ENCODE peak calls at places on chromosomes 2 and 18, in seven cellular contexts. One of them, this sample, is unnamed.

GRCh38 chr2:54262015-54262765 is 6.2 kb upstream of the TSPYL6 start:
- DNase-seq in stimulated activated CD8-positive, alpha-beta memory T cell treated with anti-CD3 and anti-CD28 coated beads, Interleukin-4, amount 100 ng/mL, for 4 hours: no peak
- DNase-seq in neuronal stem cell: no peak
- DNase-seq in GM12864: no peak
- DNase-seq in M059J: no peak
- DNase-seq in activated CD4-positive, CD25-positive, alpha-beta regulatory T cell treated with anti-CD3 and anti-CD28 coated beads, Interleukin-2, amount 50 U/mL, for 16 hours: no peak
- DNase-seq in RPMI8226: no peak
- DNase-seq in this sample: no peak

GRCh38 chr2:119249855-119250775 is 26.5 kb downstream of the STEAP3 start:
- DNase-seq in neuronal stem cell: no peak
- DNase-seq in stimulated activated CD8-positive, alpha-beta memory T cell treated with anti-CD3 and anti-CD28 coated beads, Interleukin-4, amount 100 ng/mL, for 4 hours: no peak
- DNase-seq in RPMI8226: no peak
- DNase-seq in M059J: no peak
- DNase-seq in GM12864: no peak
- DNase-seq in activated CD4-positive, CD25-positive, alpha-beta regulatory T cell treated with anti-CD3 and anti-CD28 coated beads, Interleukin-2, amount 50 U/mL, for 16 hours: no peak
- DNase-seq in this sample: peak; percentile 39

GRCh38 chr2:96205888-96206287 is 2.7 kb downstream of the STARD7 start:
- DNase-seq in RPMI8226: no peak
- DNase-seq in neuronal stem cell: no peak
- DNase-seq in GM12864: no peak
- DNase-seq in activated CD4-positive, CD25-positive, alpha-beta regulatory T cell treated with anti-CD3 and anti-CD28 coated beads, Interleukin-2, amount 50 U/mL, for 16 hours: no peak
- DNase-seq in stimulated activated CD8-positive, alpha-beta memory T cell treated with anti-CD3 and anti-CD28 coated beads, Interleukin-4, amount 100 ng/mL, for 4 hours: no peak
- DNase-seq in M059J: peak; percentile 70
- DNase-seq in this sample: no peak

GRCh38 chr18:58249677-58250076 is 205.7 kb downstream of the NEDD4L start:
- DNase-seq in activated CD4-positive, CD25-positive, alpha-beta regulatory T cell treated with anti-CD3 and anti-CD28 coated beads, Interleukin-2, amount 50 U/mL, for 16 hours: no peak
- DNase-seq in stimulated activated CD8-positive, alpha-beta memory T cell treated with anti-CD3 and anti-CD28 coated beads, Interleukin-4, amount 100 ng/mL, for 4 hours: no peak
- DNase-seq in RPMI8226: no peak
- DNase-seq in M059J: no peak
- DNase-seq in GM12864: no peak
- DNase-seq in neuronal stem cell: no peak
- DNase-seq in this sample: no peak

GRCh38 chr2:239947361-239948045 is 77.6 kb downstream of the NDUFA10 start:
- DNase-seq in activated CD4-positive, CD25-positive, alpha-beta regulatory T cell treated with anti-CD3 and anti-CD28 coated beads, Interleukin-2, amount 50 U/mL, for 16 hours: no peak
- DNase-seq in RPMI8226: no peak
- DNase-seq in GM12864: no peak
- DNase-seq in M059J: no peak
- DNase-seq in neuronal stem cell: no peak
- DNase-seq in stimulated activated CD8-positive, alpha-beta memory T cell treated with anti-CD3 and anti-CD28 coated beads, Interleukin-4, amount 100 ng/mL, for 4 hours: no peak
- DNase-seq in this sample: no peak

GRCh38 chr2:160630801-160631590 is 137.4 kb upstream of the RBMS1 start:
- DNase-seq in RPMI8226: no peak
- DNase-seq in M059J: peak; percentile 13
- DNase-seq in activated CD4-positive, CD25-positive, alpha-beta regulatory T cell treated with anti-CD3 and anti-CD28 coated beads, Interleukin-2, amount 50 U/mL, for 16 hours: no peak
- DNase-seq in stimulated activated CD8-positive, alpha-beta memory T cell treated with anti-CD3 and anti-CD28 coated beads, Interleukin-4, amount 100 ng/mL, for 4 hours: no peak
- DNase-seq in neuronal stem cell: no peak
- DNase-seq in GM12864: no peak
- DNase-seq in this sample: no peak

GRCh38 chr2:84906108-84906899 is 848 bp downstream of the TMSB10 start:
- DNase-seq in activated CD4-positive, CD25-positive, alpha-beta regulatory T cell treated with anti-CD3 and anti-CD28 coated beads, Interleukin-2, amount 50 U/mL, for 16 hours: no peak
- DNase-seq in stimulated activated CD8-positive, alpha-beta memory T cell treated with anti-CD3 and anti-CD28 coated beads, Interleukin-4, amount 100 ng/mL, for 4 hours: no peak
- DNase-seq in GM12864: no peak
- DNase-seq in M059J: no peak
- DNase-seq in neuronal stem cell: no peak
- DNase-seq in RPMI8226: peak; percentile 48
- DNase-seq in this sample: no peak

GRCh38 chr2:172095905-172096660 is 6.6 kb downstream of the DLX2 start:
- DNase-seq in M059J: peak; percentile 56
- DNase-seq in stimulated activated CD8-positive, alpha-beta memory T cell treated with anti-CD3 and anti-CD28 coated beads, Interleukin-4, amount 100 ng/mL, for 4 hours: no peak
- DNase-seq in GM12864: no peak
- DNase-seq in neuronal stem cell: peak; percentile 41
- DNase-seq in activated CD4-positive, CD25-positive, alpha-beta regulatory T cell treated with anti-CD3 and anti-CD28 coated beads, Interleukin-2, amount 50 U/mL, for 16 hours: no peak
- DNase-seq in RPMI8226: no peak
- DNase-seq in this sample: peak; percentile 64

GRCh38 chr2:172465417-172466334 is 38.3 kb downstream of the ITGA6 start:
- DNase-seq in activated CD4-positive, CD25-positive, alpha-beta regulatory T cell treated with anti-CD3 and anti-CD28 coated beads, Interleukin-2, amount 50 U/mL, for 16 hours: peak; percentile 42
- DNase-seq in stimulated activated CD8-positive, alpha-beta memory T cell treated with anti-CD3 and anti-CD28 coated beads, Interleukin-4, amount 100 ng/mL, for 4 hours: peak; percentile 50
- DNase-seq in RPMI8226: peak; percentile 61
- DNase-seq in neuronal stem cell: peak; percentile 51
- DNase-seq in M059J: peak; percentile 79
- DNase-seq in GM12864: peak; percentile 26
- DNase-seq in this sample: peak; percentile 63

GRCh38 chr2:236517463-236518077 is 52.1 kb upstream of the ACKR3 start:
- DNase-seq in activated CD4-positive, CD25-positive, alpha-beta regulatory T cell treated with anti-CD3 and anti-CD28 coated beads, Interleukin-2, amount 50 U/mL, for 16 hours: no peak
- DNase-seq in RPMI8226: no peak
- DNase-seq in neuronal stem cell: no peak
- DNase-seq in stimulated activated CD8-positive, alpha-beta memory T cell treated with anti-CD3 and anti-CD28 coated beads, Interleukin-4, amount 100 ng/mL, for 4 hours: no peak
- DNase-seq in M059J: no peak
- DNase-seq in GM12864: no peak
- DNase-seq in this sample: no peak

GRCh38 chr18:8791171-8791651 is 85.9 kb downstream of the MTCL1 start:
- DNase-seq in activated CD4-positive, CD25-positive, alpha-beta regulatory T cell treated with anti-CD3 and anti-CD28 coated beads, Interleukin-2, amount 50 U/mL, for 16 hours: no peak
- DNase-seq in stimulated activated CD8-positive, alpha-beta memory T cell treated with anti-CD3 and anti-CD28 coated beads, Interleukin-4, amount 100 ng/mL, for 4 hours: no peak
- DNase-seq in GM12864: no peak
- DNase-seq in M059J: peak; percentile 37
- DNase-seq in neuronal stem cell: no peak
- DNase-seq in RPMI8226: no peak
- DNase-seq in this sample: no peak

GRCh38 chr2:118240276-118240675 is 152.0 kb downstream of the INSIG2 start:
- DNase-seq in neuronal stem cell: no peak
- DNase-seq in GM12864: no peak
- DNase-seq in RPMI8226: no peak
- DNase-seq in M059J: no peak
- DNase-seq in stimulated activated CD8-positive, alpha-beta memory T cell treated with anti-CD3 and anti-CD28 coated beads, Interleukin-4, amount 100 ng/mL, for 4 hours: no peak
- DNase-seq in activated CD4-positive, CD25-positive, alpha-beta regulatory T cell treated with anti-CD3 and anti-CD28 coated beads, Interleukin-2, amount 50 U/mL, for 16 hours: no peak
- DNase-seq in this sample: peak; percentile 13

GRCh38 chr2:136376798-136377211 is 258.9 kb upstream of the CXCR4 start:
- DNase-seq in GM12864: no peak
- DNase-seq in M059J: no peak
- DNase-seq in stimulated activated CD8-positive, alpha-beta memory T cell treated with anti-CD3 and anti-CD28 coated beads, Interleukin-4, amount 100 ng/mL, for 4 hours: no peak
- DNase-seq in RPMI8226: no peak
- DNase-seq in activated CD4-positive, CD25-positive, alpha-beta regulatory T cell treated with anti-CD3 and anti-CD28 coated beads, Interleukin-2, amount 50 U/mL, for 16 hours: no peak
- DNase-seq in neuronal stem cell: no peak
- DNase-seq in this sample: peak; percentile 55

GRCh38 chr2:221518201-221518936 is 53.7 kb downstream of the EPHA4 start:
- DNase-seq in neuronal stem cell: no peak
- DNase-seq in stimulated activated CD8-positive, alpha-beta memory T cell treated with anti-CD3 and anti-CD28 coated beads, Interleukin-4, amount 100 ng/mL, for 4 hours: no peak
- DNase-seq in M059J: peak; percentile 38
- DNase-seq in GM12864: peak; percentile 49
- DNase-seq in activated CD4-positive, CD25-positive, alpha-beta regulatory T cell treated with anti-CD3 and anti-CD28 coated beads, Interleukin-2, amount 50 U/mL, for 16 hours: no peak
- DNase-seq in RPMI8226: no peak
- DNase-seq in this sample: no peak

GRCh38 chr2:15050483-15050882 is 418.0 kb downstream of the LRATD1 start:
- DNase-seq in GM12864: no peak
- DNase-seq in RPMI8226: no peak
- DNase-seq in neuronal stem cell: no peak
- DNase-seq in M059J: peak; percentile 4
- DNase-seq in stimulated activated CD8-positive, alpha-beta memory T cell treated with anti-CD3 and anti-CD28 coated beads, Interleukin-4, amount 100 ng/mL, for 4 hours: no peak
- DNase-seq in activated CD4-positive, CD25-positive, alpha-beta regulatory T cell treated with anti-CD3 and anti-CD28 coated beads, Interleukin-2, amount 50 U/mL, for 16 hours: no peak
- DNase-seq in this sample: no peak

GRCh38 chr2:6372317-6372903 is 493.3 kb downstream of the CMPK2 start:
- DNase-seq in GM12864: no peak
- DNase-seq in activated CD4-positive, CD25-positive, alpha-beta regulatory T cell treated with anti-CD3 and anti-CD28 coated beads, Interleukin-2, amount 50 U/mL, for 16 hours: no peak
- DNase-seq in RPMI8226: no peak
- DNase-seq in M059J: peak; percentile 36
- DNase-seq in stimulated activated CD8-positive, alpha-beta memory T cell treated with anti-CD3 and anti-CD28 coated beads, Interleukin-4, amount 100 ng/mL, for 4 hours: no peak
- DNase-seq in neuronal stem cell: no peak
- DNase-seq in this sample: no peak

GRCh38 chr2:12333293-12333692 is 383.4 kb upstream of the TRIB2 start:
- DNase-seq in GM12864: no peak
- DNase-seq in RPMI8226: no peak
- DNase-seq in M059J: no peak
- DNase-seq in neuronal stem cell: no peak
- DNase-seq in activated CD4-positive, CD25-positive, alpha-beta regulatory T cell treated with anti-CD3 and anti-CD28 coated beads, Interleukin-2, amount 50 U/mL, for 16 hours: no peak
- DNase-seq in stimulated activated CD8-positive, alpha-beta memory T cell treated with anti-CD3 and anti-CD28 coated beads, Interleukin-4, amount 100 ng/mL, for 4 hours: no peak
- DNase-seq in this sample: no peak

GRCh38 chr18:22547807-22548561 is 130.3 kb upstream of the CTAGE1 start:
- DNase-seq in GM12864: no peak
- DNase-seq in M059J: peak; percentile 74
- DNase-seq in activated CD4-positive, CD25-positive, alpha-beta regulatory T cell treated with anti-CD3 and anti-CD28 coated beads, Interleukin-2, amount 50 U/mL, for 16 hours: no peak
- DNase-seq in neuronal stem cell: no peak
- DNase-seq in stimulated activated CD8-positive, alpha-beta memory T cell treated with anti-CD3 and anti-CD28 coated beads, Interleukin-4, amount 100 ng/mL, for 4 hours: no peak
- DNase-seq in RPMI8226: no peak
- DNase-seq in this sample: no peak

GRCh38 chr2:153163055-153163454 is 315.5 kb downstream of the RPRM start:
- DNase-seq in activated CD4-positive, CD25-positive, alpha-beta regulatory T cell treated with anti-CD3 and anti-CD28 coated beads, Interleukin-2, amount 50 U/mL, for 16 hours: no peak
- DNase-seq in GM12864: no peak
- DNase-seq in neuronal stem cell: peak; percentile 33
- DNase-seq in M059J: peak; percentile 27
- DNase-seq in stimulated activated CD8-positive, alpha-beta memory T cell treated with anti-CD3 and anti-CD28 coated beads, Interleukin-4, amount 100 ng/mL, for 4 hours: no peak
- DNase-seq in RPMI8226: peak; percentile 24
- DNase-seq in this sample: no peak

GRCh38 chr18:40949138-40949949 is 1005.7 kb upstream of the PIK3C3 start:
- DNase-seq in stimulated activated CD8-positive, alpha-beta memory T cell treated with anti-CD3 and anti-CD28 coated beads, Interleukin-4, amount 100 ng/mL, for 4 hours: no peak
- DNase-seq in activated CD4-positive, CD25-positive, alpha-beta regulatory T cell treated with anti-CD3 and anti-CD28 coated beads, Interleukin-2, amount 50 U/mL, for 16 hours: no peak
- DNase-seq in GM12864: no peak
- DNase-seq in M059J: peak; percentile 35
- DNase-seq in neuronal stem cell: no peak
- DNase-seq in RPMI8226: peak; percentile 92
- DNase-seq in this sample: no peak

GRCh38 chr2:216013080-216013909 is at the start of gene MREG:
- DNase-seq in RPMI8226: peak; percentile 90
- DNase-seq in stimulated activated CD8-positive, alpha-beta memory T cell treated with anti-CD3 and anti-CD28 coated beads, Interleukin-4, amount 100 ng/mL, for 4 hours: peak; percentile 66
- DNase-seq in M059J: peak; percentile 76
- DNase-seq in activated CD4-positive, CD25-positive, alpha-beta regulatory T cell treated with anti-CD3 and anti-CD28 coated beads, Interleukin-2, amount 50 U/mL, for 16 hours: peak; percentile 68
- DNase-seq in neuronal stem cell: peak; percentile 75
- DNase-seq in GM12864: no peak
- DNase-seq in this sample: peak; percentile 92

GRCh38 chr2:105660489-105660888 is 84.2 kb upstream of the NCK2 start:
- DNase-seq in RPMI8226: no peak
- DNase-seq in neuronal stem cell: no peak
- DNase-seq in stimulated activated CD8-positive, alpha-beta memory T cell treated with anti-CD3 and anti-CD28 coated beads, Interleukin-4, amount 100 ng/mL, for 4 hours: no peak
- DNase-seq in activated CD4-positive, CD25-positive, alpha-beta regulatory T cell treated with anti-CD3 and anti-CD28 coated beads, Interleukin-2, amount 50 U/mL, for 16 hours: no peak
- DNase-seq in M059J: peak; percentile 7
- DNase-seq in GM12864: no peak
- DNase-seq in this sample: no peak

GRCh38 chr18:31454066-31454708 is 6.6 kb downstream of the DSG3 start:
- DNase-seq in RPMI8226: no peak
- DNase-seq in neuronal stem cell: no peak
- DNase-seq in stimulated activated CD8-positive, alpha-beta memory T cell treated with anti-CD3 and anti-CD28 coated beads, Interleukin-4, amount 100 ng/mL, for 4 hours: no peak
- DNase-seq in M059J: peak; percentile 7
- DNase-seq in activated CD4-positive, CD25-positive, alpha-beta regulatory T cell treated with anti-CD3 and anti-CD28 coated beads, Interleukin-2, amount 50 U/mL, for 16 hours: no peak
- DNase-seq in GM12864: no peak
- DNase-seq in this sample: no peak

GRCh38 chr18:49490246-49490762 is 3.3 kb upstream of the C18orf32 start:
- DNase-seq in RPMI8226: no peak
- DNase-seq in stimulated activated CD8-positive, alpha-beta memory T cell treated with anti-CD3 and anti-CD28 coated beads, Interleukin-4, amount 100 ng/mL, for 4 hours: no peak
- DNase-seq in activated CD4-positive, CD25-positive, alpha-beta regulatory T cell treated with anti-CD3 and anti-CD28 coated beads, Interleukin-2, amount 50 U/mL, for 16 hours: no peak
- DNase-seq in M059J: no peak
- DNase-seq in GM12864: no peak
- DNase-seq in neuronal stem cell: no peak
- DNase-seq in this sample: no peak

GRCh38 chr18:50405582-50406271 is 30.9 kb downstream of the SKA1 start:
- DNase-seq in activated CD4-positive, CD25-positive, alpha-beta regulatory T cell treated with anti-CD3 and anti-CD28 coated beads, Interleukin-2, amount 50 U/mL, for 16 hours: no peak
- DNase-seq in GM12864: no peak
- DNase-seq in RPMI8226: peak; percentile 20
- DNase-seq in M059J: no peak
- DNase-seq in neuronal stem cell: no peak
- DNase-seq in stimulated activated CD8-positive, alpha-beta memory T cell treated with anti-CD3 and anti-CD28 coated beads, Interleukin-4, amount 100 ng/mL, for 4 hours: no peak
- DNase-seq in this sample: no peak

GRCh38 chr2:218721934-218722333 is 11.3 kb downstream of the TTLL4 start:
- DNase-seq in neuronal stem cell: no peak
- DNase-seq in RPMI8226: no peak
- DNase-seq in GM12864: no peak
- DNase-seq in stimulated activated CD8-positive, alpha-beta memory T cell treated with anti-CD3 and anti-CD28 coated beads, Interleukin-4, amount 100 ng/mL, for 4 hours: no peak
- DNase-seq in activated CD4-positive, CD25-positive, alpha-beta regulatory T cell treated with anti-CD3 and anti-CD28 coated beads, Interleukin-2, amount 50 U/mL, for 16 hours: no peak
- DNase-seq in M059J: no peak
- DNase-seq in this sample: no peak